ENCODE peak calls at places on chromosomes 6 and 20, in five cellular contexts. U, Q, T, B and Z are unnamed samples.

GRCh38 chr6:26230336-26230735 is 134.7 kb upstream of the BTN3A2 start:
- DNase-seq in T (no peak), B (no peak), U (no peak), Q (no peak), Z (peak; percentile 58)

GRCh38 chr20:33724439-33725094 is 4.5 kb upstream of the PXMP4 start:
- DNase-seq in T (no peak), U (no peak), B (no peak), Q (no peak), Z (no peak)

GRCh38 chr6:17968081-17968518 is 19.3 kb downstream of the KIF13A start:
- DNase-seq in Q (no peak), U (no peak), T (no peak), B (no peak), Z (no peak)

GRCh38 chr6:137729866-137730629 is 137.0 kb upstream of the TNFAIP3 start:
- DNase-seq in B (no peak), T (no peak), Q (no peak), U (no peak), Z (no peak)

GRCh38 chr6:78810146-78810545 is 57.2 kb upstream of the IRAK1BP1 start:
- DNase-seq in B (peak; percentile 4), T (no peak), Q (peak; percentile 60), U (no peak), Z (peak; percentile 75)

GRCh38 chr6:123022980-123023379 is 26.9 kb downstream of the CLVS2 start:
- DNase-seq in U (no peak), Q (no peak), T (no peak), B (no peak), Z (no peak)

GRCh38 chr6:15441215-15441868 is 195.5 kb downstream of the JARID2 start:
- DNase-seq in U (peak; percentile 19), Q (peak; percentile 44), B (no peak), T (peak; percentile 59), Z (peak; percentile 75)

GRCh38 chr20:54566224-54566750 is 90.9 kb downstream of the DOK5 start:
- DNase-seq in B (no peak), Q (no peak), U (no peak), T (no peak), Z (no peak)

GRCh38 chr6:26026833-26027490 is 60.3 kb upstream of the HFE start:
- DNase-seq in U (peak; percentile 98), B (peak; percentile 73), T (peak; percentile 95), Q (peak; percentile 96), Z (peak; percentile 93)

GRCh38 chr6:37052027-37052628 is 46.7 kb downstream of the FGD2 start:
- DNase-seq in T (no peak), U (no peak), B (no peak), Q (no peak), Z (no peak)

GRCh38 chr6:3345836-3346235 is 87.1 kb downstream of the PSMG4 start:
- DNase-seq in T (no peak), B (no peak), Q (no peak), U (no peak), Z (no peak)

GRCh38 chr20:31833130-31833930 is 12.1 kb downstream of the FOXS1 start:
- DNase-seq in Q (no peak), T (peak; percentile 64), U (peak; percentile 48), B (no peak), Z (peak; percentile 80)

GRCh38 chr6:39054577-39055142 is 6.1 kb downstream of the GLP1R start:
- DNase-seq in B (no peak), T (no peak), U (no peak), Q (no peak), Z (no peak)

GRCh38 chr6:113645576-113645970 is 211.6 kb upstream of the MARCKS start:
- DNase-seq in Q (no peak), B (peak; percentile 77), U (no peak), T (no peak), Z (no peak)

GRCh38 chr6:5562277-5562676 is 301.0 kb downstream of the FARS2 start:
- DNase-seq in Q (no peak), T (no peak), B (no peak), U (no peak), Z (no peak)

GRCh38 chr6:85419046-85419759 is 30.7 kb upstream of the NT5E start:
- DNase-seq in B (no peak), T (no peak), Q (no peak), U (peak; percentile 4), Z (no peak)